ENCODE peak calls at places on chromosomes 2 and 18, in six cellular contexts. One of them, this sample, is unnamed.

GRCh38 chr2:152755029-152755428 is 36.6 kb downstream of the ARL6IP6 start:
- DNase-seq in sigmoid colon: no peak
- DNase-seq in EL: peak; percentile 12
- DNase-seq in ureter: no peak
- DNase-seq in SK-N-SH: no peak
- DNase-seq in NCI-H82: no peak
- DNase-seq in this sample: no peak

GRCh38 chr2:23456881-23457760 is 72.1 kb downstream of the KLHL29 start:
- DNase-seq in sigmoid colon: peak; percentile 54
- DNase-seq in EL: peak; percentile 41
- DNase-seq in ureter: peak; percentile 26
- DNase-seq in SK-N-SH: no peak
- DNase-seq in NCI-H82: no peak
- DNase-seq in this sample: no peak

GRCh38 chr2:203824057-203824456 is 43.5 kb upstream of the CTLA4 start:
- DNase-seq in sigmoid colon: no peak
- DNase-seq in EL: no peak
- DNase-seq in ureter: no peak
- DNase-seq in SK-N-SH: no peak
- DNase-seq in NCI-H82: no peak
- DNase-seq in this sample: no peak

GRCh38 chr2:191951832-191952231 is 104.9 kb upstream of the CAVIN2 start:
- DNase-seq in sigmoid colon: peak; percentile 73
- DNase-seq in EL: no peak
- DNase-seq in ureter: no peak
- DNase-seq in SK-N-SH: no peak
- DNase-seq in NCI-H82: no peak
- DNase-seq in this sample: no peak

GRCh38 chr18:32439241-32439640 is 31.4 kb downstream of the GAREM1 start:
- DNase-seq in sigmoid colon: no peak
- DNase-seq in EL: no peak
- DNase-seq in ureter: no peak
- DNase-seq in SK-N-SH: no peak
- DNase-seq in NCI-H82: no peak
- DNase-seq in this sample: no peak

GRCh38 chr2:176189666-176190641 is 1.5 kb downstream of the HOXD1 start:
- DNase-seq in sigmoid colon: no peak
- DNase-seq in EL: no peak
- DNase-seq in ureter: no peak
- DNase-seq in SK-N-SH: no peak
- DNase-seq in NCI-H82: no peak
- DNase-seq in this sample: no peak

GRCh38 chr2:86625096-86625495 is 1.4 kb upstream of the RNF103 start:
- DNase-seq in sigmoid colon: no peak
- DNase-seq in EL: no peak
- DNase-seq in ureter: no peak
- DNase-seq in SK-N-SH: no peak
- DNase-seq in NCI-H82: no peak
- DNase-seq in this sample: no peak

GRCh38 chr18:50653402-50654093 is 93.7 kb downstream of the MAPK4 start:
- DNase-seq in sigmoid colon: peak; percentile 81
- DNase-seq in EL: no peak
- DNase-seq in ureter: no peak
- DNase-seq in SK-N-SH: no peak
- DNase-seq in NCI-H82: no peak
- DNase-seq in this sample: no peak

GRCh38 chr2:145159676-145160075 is 639.8 kb upstream of the ZEB2 start:
- DNase-seq in sigmoid colon: no peak
- DNase-seq in EL: no peak
- DNase-seq in ureter: no peak
- DNase-seq in SK-N-SH: no peak
- DNase-seq in NCI-H82: no peak
- DNase-seq in this sample: no peak

GRCh38 chr2:216348909-216349308 is 23.4 kb downstream of the MARCHF4 start:
- DNase-seq in sigmoid colon: no peak
- DNase-seq in EL: peak; percentile 83
- DNase-seq in ureter: no peak
- DNase-seq in SK-N-SH: no peak
- DNase-seq in NCI-H82: peak; percentile 75
- DNase-seq in this sample: no peak

GRCh38 chr2:6410265-6410664 is 455.4 kb downstream of the CMPK2 start:
- DNase-seq in sigmoid colon: no peak
- DNase-seq in EL: no peak
- DNase-seq in ureter: no peak
- DNase-seq in SK-N-SH: no peak
- DNase-seq in NCI-H82: no peak
- DNase-seq in this sample: no peak

GRCh38 chr2:159617651-159618050 is 1.3 kb upstream of the BAZ2B start:
- DNase-seq in sigmoid colon: no peak
- DNase-seq in EL: no peak
- DNase-seq in ureter: no peak
- DNase-seq in SK-N-SH: peak; percentile 50
- DNase-seq in NCI-H82: peak; percentile 76
- DNase-seq in this sample: no peak

This sample was measured in omental fat pad.